ENCODE peak calls at places on chromosomes 4 and X, in seven cellular contexts. D is HepG2, T is K562, U is HCT116, G is GM12878, C is SK-N-SH, M is H1. R is an unnamed sample.

GRCh38 chrX:12877386-12877785 is 10.5 kb downstream of the TLR7 start:
- DNase-seq in D (peak), T (no peak), U (no peak), G (no peak), C (no peak), M (no peak), R (no peak)

GRCh38 chr4:138217567-138217966 is 24.6 kb downstream of the SLC7A11 start:
- DNase-seq in D (no peak), T (no peak), U (no peak), G (no peak), C (no peak), M (no peak), R (no peak)

GRCh38 chrX:77668391-77669237 is 117.4 kb downstream of the ATRX start:
- DNase-seq in D (peak), T (peak), U (no peak), G (no peak), C (no peak), M (no peak), R (no peak)

GRCh38 chr4:114115526-114115925 is 136.1 kb upstream of the ARSJ start:
- DNase-seq in D (no peak), T (no peak), U (no peak), G (no peak), C (no peak), M (no peak), R (no peak)

GRCh38 chrX:6053126-6053625 is 175.5 kb downstream of the NLGN4X start:
- DNase-seq in D (no peak), T (no peak), U (no peak), G (no peak), C (no peak), M (no peak), R (no peak)

GRCh38 chr4:105122334-105122733 is 24.3 kb upstream of the TET2 start:
- DNase-seq in D (no peak), T (no peak), U (no peak), G (no peak), C (no peak), M (no peak), R (no peak)

GRCh38 chr4:182978152-182978827 is 61.1 kb upstream of the DCTD start:
- DNase-seq in D (no peak), T (no peak), U (no peak), G (peak), C (no peak), M (no peak), R (no peak)

GRCh38 chrX:148698221-148698620 is 197.8 kb downstream of the AFF2 start:
- DNase-seq in D (no peak), T (no peak), U (no peak), G (no peak), C (no peak), M (no peak), R (no peak)

GRCh38 chrX:136710324-136710951 is 62.5 kb downstream of the CD40LG start:
- DNase-seq in D (no peak), T (no peak), U (no peak), G (no peak), C (no peak), M (no peak), R (no peak)

GRCh38 chr4:123399638-123400358 is 3.2 kb downstream of the SPRY1 start:
- DNase-seq in D (no peak), T (no peak), U (no peak), G (no peak), C (no peak), M (no peak), R (peak)

GRCh38 chr4:83731609-83732008 is 195.7 kb downstream of the GPAT3 start:
- DNase-seq in D (no peak), T (no peak), U (peak), G (no peak), C (no peak), M (no peak), R (no peak)

GRCh38 chrX:72395252-72395651 is 89.5 kb upstream of the CITED1 start:
- DNase-seq in D (no peak), T (no peak), U (no peak), G (no peak), C (no peak), M (no peak), R (no peak)

GRCh38 chr4:158870282-158871049 is 101.6 kb downstream of the FNIP2 start:
- DNase-seq in D (no peak), T (no peak), U (no peak), G (no peak), C (peak), M (peak), R (no peak)

GRCh38 chrX:36908801-36909403 is 99.3 kb upstream of the FAM47C start:
- DNase-seq in D (peak), T (peak), U (peak), G (peak), C (peak), M (no peak), R (peak)

GRCh38 chr4:189176002-189176401 is 764.7 kb upstream of the FRG1 start:
- DNase-seq in D (no peak), T (no peak), U (no peak), G (no peak), C (no peak), M (no peak), R (no peak)

GRCh38 chrX:154750301-154751120 is at the start of gene GAB3:
- DNase-seq in D (no peak), T (no peak), U (no peak), G (no peak), C (peak), M (no peak), R (peak)

GRCh38 chrX:114999906-115000305 is 17.5 kb downstream of the IL13RA2 start:
- DNase-seq in D (no peak), T (no peak), U (no peak), G (no peak), C (no peak), M (no peak), R (no peak)

GRCh38 chr4:26076000-26076587 is 162.1 kb downstream of the SMIM20 start:
- DNase-seq in D (no peak), T (no peak), U (no peak), G (peak), C (no peak), M (no peak), R (no peak)

GRCh38 chr4:3218824-3219760 is 29.9 kb upstream of the MSANTD1 start:
- DNase-seq in D (no peak), T (no peak), U (no peak), G (no peak), C (peak), M (no peak), R (no peak)

GRCh38 chr4:56099378-56099786 is 150.6 kb downstream of the CEP135 start:
- DNase-seq in D (no peak), T (no peak), U (no peak), G (no peak), C (no peak), M (no peak), R (no peak)

GRCh38 chr4:183637461-183637860 is 21.5 kb downstream of the RWDD4 start:
- DNase-seq in D (no peak), T (no peak), U (no peak), G (no peak), C (no peak), M (no peak), R (no peak)

GRCh38 chr4:99816611-99817309 is at the start of gene DAPP1:
- DNase-seq in D (no peak), T (no peak), U (no peak), G (peak), C (no peak), M (no peak), R (no peak)

GRCh38 chrX:77389891-77390290 is 57.3 kb upstream of the FGF16 start:
- DNase-seq in D (no peak), T (no peak), U (no peak), G (no peak), C (no peak), M (no peak), R (no peak)

GRCh38 chr4:3254302-3255131 is 5.6 kb downstream of the MSANTD1 start:
- DNase-seq in D (no peak), T (no peak), U (no peak), G (no peak), C (no peak), M (no peak), R (no peak)

GRCh38 chr4:146183209-146183608 is 7.7 kb downstream of the LSM6 start:
- DNase-seq in D (no peak), T (no peak), U (no peak), G (no peak), C (no peak), M (no peak), R (no peak)

GRCh38 chr4:10054571-10055041 is 33.3 kb upstream of the SLC2A9 start:
- DNase-seq in D (peak), T (no peak), U (no peak), G (no peak), C (no peak), M (no peak), R (peak)

GRCh38 chrX:132443736-132444135 is 45.1 kb downstream of the MBNL3 start:
- DNase-seq in D (no peak), T (no peak), U (no peak), G (no peak), C (no peak), M (no peak), R (no peak)

GRCh38 chrX:1874416-1874815 is 259.6 kb downstream of the ASMT start:
- DNase-seq in D (no peak), T (no peak), U (no peak), G (no peak), C (no peak), M (no peak), R (no peak)

GRCh38 chr4:188175288-188175687 is 36.0 kb downstream of the TRIML1 start:
- DNase-seq in D (no peak), T (no peak), U (no peak), G (no peak), C (no peak), M (no peak), R (no peak)

GRCh38 chr4:28772066-28772465 is 1911.4 kb downstream of the STIM2 start:
- DNase-seq in D (no peak), T (no peak), U (no peak), G (no peak), C (no peak), M (no peak), R (no peak)

GRCh38 chr4:55866973-55867574 is 13.6 kb downstream of the EXOC1 start:
- DNase-seq in D (peak), T (peak), U (peak), G (peak), C (peak), M (no peak), R (peak)

GRCh38 chrX:12947545-12948235 is 27.2 kb upstream of the TMSB4X start:
- DNase-seq in D (peak), T (no peak), U (no peak), G (no peak), C (no peak), M (no peak), R (no peak)

GRCh38 chr4:141543176-141543575 is 93.2 kb upstream of the IL15 start:
- DNase-seq in D (no peak), T (no peak), U (no peak), G (no peak), C (no peak), M (no peak), R (no peak)

GRCh38 chr4:141548791-141549190 is 87.6 kb upstream of the IL15 start:
- DNase-seq in D (no peak), T (no peak), U (no peak), G (no peak), C (no peak), M (no peak), R (no peak)
- TF ChIP-seq JUND in D (no peak), T (no peak), U (no peak), G (no peak), C (no peak), M (no peak), R (no peak)

DNA sequence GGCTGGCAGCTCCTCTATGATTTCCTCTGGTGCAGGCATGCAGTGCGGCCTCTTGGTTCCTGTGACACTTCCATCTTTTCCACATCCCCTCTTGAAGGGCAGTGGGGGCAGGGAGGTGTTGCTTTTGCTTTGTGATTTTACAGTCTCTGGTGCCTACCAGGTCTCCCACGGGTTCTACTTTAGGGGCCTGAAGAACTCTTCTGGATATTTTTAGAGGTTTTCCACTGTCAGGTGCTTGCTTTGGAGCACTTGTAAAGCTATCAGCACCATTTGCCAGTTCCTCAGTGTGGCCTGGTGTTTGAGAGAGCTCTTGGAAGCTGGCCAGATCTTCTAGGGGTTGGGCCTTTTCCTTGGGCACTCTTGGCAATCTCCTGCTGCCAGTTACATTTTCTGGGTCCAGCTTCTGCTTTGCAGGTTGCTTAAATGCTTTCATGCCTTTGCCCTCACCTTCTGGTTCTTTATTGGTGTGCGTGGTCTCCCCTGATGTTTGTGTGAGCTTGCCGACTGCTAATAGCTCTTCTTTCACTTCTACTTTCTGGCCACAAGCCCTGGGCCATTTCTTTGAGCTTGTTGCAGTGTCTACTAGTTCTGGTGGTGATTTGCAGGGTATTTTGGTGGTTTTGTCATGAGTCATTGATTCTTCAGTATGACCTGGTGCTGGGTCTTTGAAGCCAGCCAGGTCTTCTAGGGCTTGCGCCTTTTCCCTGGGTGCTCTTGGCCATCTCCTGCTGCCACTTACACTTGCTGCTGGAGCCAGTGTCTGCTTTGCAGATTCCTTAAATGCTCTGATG is 11.4 kb upstream of the CHST7 start:
- DNase-seq in D (no peak), T (no peak), U (no peak), G (peak), C (no peak), M (no peak), R (no peak)
- TF ChIP-seq JUND in D (no peak), T (no peak), U (no peak), G (peak), C (no peak), M (no peak), R (no peak)

GRCh38 chr4:11647433-11647832 is 218.7 kb upstream of the HS3ST1 start:
- DNase-seq in D (no peak), T (no peak), U (no peak), G (no peak), C (no peak), M (no peak), R (no peak)
- TF ChIP-seq JUND in D (no peak), T (no peak), U (no peak), G (no peak), C (no peak), M (no peak), R (no peak)

DNA sequence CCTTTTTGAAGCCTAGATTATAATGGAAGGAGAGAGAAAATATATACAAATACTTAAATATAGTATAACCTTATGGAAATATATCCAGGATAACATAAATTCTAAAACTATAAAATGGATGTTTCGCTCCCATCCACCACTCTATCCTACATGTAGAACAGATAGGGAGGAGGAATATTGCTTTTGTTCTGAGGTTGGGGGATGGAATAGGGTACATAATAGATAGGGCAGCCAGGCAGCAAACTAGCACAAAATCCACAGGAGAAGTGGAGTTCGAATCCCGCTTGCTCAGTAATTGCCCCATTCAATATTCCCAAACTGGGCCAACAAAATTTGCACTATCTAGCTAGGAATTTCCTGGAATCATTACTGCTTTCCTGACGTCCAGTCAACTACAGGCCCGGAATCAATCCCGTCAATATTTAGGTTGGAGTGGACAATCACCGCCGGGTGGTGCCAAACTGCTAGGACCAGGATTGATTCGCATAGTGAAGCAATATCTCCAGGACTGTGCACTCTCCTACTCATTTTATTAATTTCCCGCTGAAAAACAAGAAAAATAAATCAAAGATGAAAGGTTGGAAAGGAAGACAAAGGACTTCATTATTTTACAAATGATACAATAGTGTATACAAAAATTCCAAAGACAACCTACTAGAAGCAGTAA is 40.4 kb upstream of the PAPSS1 start:
- DNase-seq in D (peak), T (no peak), U (no peak), G (no peak), C (peak), M (no peak), R (peak)
- TF ChIP-seq JUND in D (no peak), T (no peak), U (no peak), G (no peak), C (no peak), M (no peak), R (no peak)

GRCh38 chr4:168028568-168028967 is 63.8 kb upstream of the ANXA10 start:
- DNase-seq in D (peak), T (no peak), U (peak), G (no peak), C (peak), M (no peak), R (peak)
- TF ChIP-seq JUND in D (no peak), T (no peak), U (no peak), G (no peak), C (no peak), M (no peak), R (no peak)